ENCODE peak calls at places on chromosome 2, in ten cellular contexts. Q, V, Y, W, C, F, S, M, R and L are unnamed samples.

GRCh38 chr2:19228720-19229119 is 129.7 kb downstream of the OSR1 start:
- DNase-seq in Q (no peak), V (no peak), Y (no peak), W (no peak), C (no peak), F (no peak), S (no peak), M (no peak), R (no peak), L (peak; percentile 86)

GRCh38 chr2:12201369-12201768 is 454.9 kb downstream of the LPIN1 start:
- DNase-seq in Q (no peak), V (no peak), Y (no peak), W (no peak), C (no peak), F (no peak), S (no peak), M (no peak), R (no peak), L (no peak)

GRCh38 chr2:36704475-36705150 is 8.1 kb downstream of the VIT start:
- DNase-seq in Q (no peak), V (no peak), Y (no peak), W (no peak), C (no peak), F (no peak), S (no peak), M (no peak), R (no peak), L (no peak)

GRCh38 chr2:42125887-42126594 is 43.1 kb upstream of the EML4 start:
- DNase-seq in Q (no peak), V (no peak), Y (no peak), W (no peak), C (no peak), F (no peak), S (no peak), M (peak; percentile 63), R (no peak), L (no peak)

GRCh38 chr2:39537150-39537549 is 100.1 kb upstream of the MAP4K3 start:
- DNase-seq in Q (no peak), V (no peak), Y (no peak), W (no peak), C (no peak), F (no peak), S (no peak), M (no peak), R (no peak), L (no peak)

GRCh38 chr2:150133623-150134022 is 353.8 kb downstream of the RND3 start:
- DNase-seq in Q (no peak), V (no peak), Y (peak; percentile 87), W (peak; percentile 98), C (peak; percentile 99), F (peak; percentile 91), S (no peak), M (peak; percentile 78), R (no peak), L (peak; percentile 95)

GRCh38 chr2:181896286-181896685 is 4.8 kb downstream of the ITPRID2 start:
- DNase-seq in Q (no peak), V (no peak), Y (no peak), W (no peak), C (no peak), F (no peak), S (no peak), M (no peak), R (no peak), L (no peak)

GRCh38 chr2:20156826-20157605 is 67.9 kb downstream of the SDC1 start:
- DNase-seq in Q (no peak), V (no peak), Y (no peak), W (no peak), C (no peak), F (peak; percentile 20), S (no peak), M (no peak), R (no peak), L (no peak)

GRCh38 chr2:211033765-211034164 is 477.4 kb downstream of the CPS1 start:
- DNase-seq in Q (peak; percentile 72), V (no peak), Y (no peak), W (peak; percentile 61), C (no peak), F (no peak), S (no peak), M (peak; percentile 16), R (no peak), L (peak; percentile 24)

GRCh38 chr2:240481720-240482119 is 46.3 kb downstream of the GPC1 start:
- DNase-seq in Q (no peak), V (no peak), Y (no peak), W (no peak), C (no peak), F (no peak), S (no peak), M (no peak), R (no peak), L (no peak)

GRCh38 chr2:201383156-201383555 is 26.0 kb upstream of the FLACC1 start:
- DNase-seq in Q (no peak), V (no peak), Y (no peak), W (no peak), C (no peak), F (no peak), S (no peak), M (no peak), R (no peak), L (peak; percentile 80)

GRCh38 chr2:127770973-127771735 is 39.8 kb downstream of the WDR33 start:
- DNase-seq in Q (no peak), V (no peak), Y (peak; percentile 86), W (peak; percentile 95), C (peak; percentile 90), F (peak; percentile 90), S (peak; percentile 80), M (peak; percentile 90), R (no peak), L (peak; percentile 88)

GRCh38 chr2:201915446-201915845 is 109.1 kb downstream of the CDK15 start:
- DNase-seq in Q (no peak), V (no peak), Y (no peak), W (no peak), C (no peak), F (no peak), S (no peak), M (no peak), R (no peak), L (no peak)

GRCh38 chr2:128513416-128514283 is 195.0 kb upstream of the HS6ST1 start:
- DNase-seq in Q (no peak), V (peak; percentile 6), Y (no peak), W (no peak), C (no peak), F (no peak), S (no peak), M (no peak), R (no peak), L (no peak)

GRCh38 chr2:65228249-65228750 is 669 bp downstream of the ACTR2 start:
- DNase-seq in Q (no peak), V (peak; percentile 22), Y (no peak), W (peak; percentile 64), C (peak; percentile 52), F (peak; percentile 60), S (no peak), M (peak; percentile 54), R (no peak), L (peak; percentile 52)

GRCh38 chr2:180449171-180449570 is 442.1 kb upstream of the CWC22 start:
- DNase-seq in Q (no peak), V (no peak), Y (no peak), W (no peak), C (no peak), F (peak; percentile 7), S (no peak), M (no peak), R (no peak), L (no peak)

GRCh38 chr2:86454238-86454637 is 13.1 kb downstream of the KDM3A start:
- DNase-seq in Q (no peak), V (no peak), Y (no peak), W (no peak), C (no peak), F (no peak), S (no peak), M (no peak), R (no peak), L (no peak)

GRCh38 chr2:94869552-94870391 is 1.5 kb upstream of the TEKT4 start:
- DNase-seq in Q (no peak), V (no peak), Y (no peak), W (no peak), C (no peak), F (no peak), S (no peak), M (no peak), R (no peak), L (no peak)

GRCh38 chr2:169815849-169816248 is 8.9 kb downstream of the METTL5 start:
- DNase-seq in Q (no peak), V (no peak), Y (peak; percentile 73), W (peak; percentile 85), C (peak; percentile 79), F (peak; percentile 91), S (peak; percentile 60), M (peak; percentile 51), R (no peak), L (peak; percentile 58)

GRCh38 chr2:188527110-188527509 is 235.4 kb downstream of the GULP1 start:
- DNase-seq in Q (no peak), V (no peak), Y (peak; percentile 17), W (no peak), C (no peak), F (peak; percentile 55), S (no peak), M (peak; percentile 83), R (no peak), L (no peak)

GRCh38 chr2:28713582-28714292 is 37.9 kb upstream of the PPP1CB start:
- DNase-seq in Q (no peak), V (no peak), Y (peak; percentile 52), W (peak; percentile 72), C (no peak), F (peak; percentile 50), S (no peak), M (peak; percentile 29), R (no peak), L (peak; percentile 48)

GRCh38 chr2:236731767-236732580 is 162.3 kb downstream of the ACKR3 start:
- DNase-seq in Q (no peak), V (peak; percentile 41), Y (peak; percentile 47), W (peak; percentile 66), C (no peak), F (peak; percentile 53), S (no peak), M (peak; percentile 96), R (no peak), L (peak; percentile 79)

GRCh38 chr2:151637284-151637781 is 96.9 kb downstream of the NEB start:
- DNase-seq in Q (no peak), V (no peak), Y (no peak), W (no peak), C (peak; percentile 60), F (no peak), S (no peak), M (no peak), R (peak; percentile 87), L (no peak)

GRCh38 chr2:85255813-85256581 is 71.8 kb downstream of the TGOLN2 start:
- DNase-seq in Q (no peak), V (no peak), Y (peak; percentile 71), W (no peak), C (no peak), F (peak; percentile 63), S (peak; percentile 54), M (peak; percentile 67), R (no peak), L (no peak)

GRCh38 chr2:240935101-240935876 is 29.2 kb downstream of the CROCC2 start:
- DNase-seq in Q (no peak), V (no peak), Y (no peak), W (no peak), C (no peak), F (no peak), S (no peak), M (no peak), R (no peak), L (no peak)

GRCh38 chr2:154394600-154394999 is 303.9 kb upstream of the KCNJ3 start:
- DNase-seq in Q (no peak), V (no peak), Y (no peak), W (no peak), C (no peak), F (no peak), S (no peak), M (no peak), R (no peak), L (no peak)

GRCh38 chr2:147433822-147434221 is 411.0 kb upstream of the ACVR2A start:
- DNase-seq in Q (no peak), V (no peak), Y (no peak), W (no peak), C (no peak), F (no peak), S (no peak), M (no peak), R (no peak), L (no peak)

GRCh38 chr2:78890940-78891339 is 134.6 kb upstream of the REG3G start:
- DNase-seq in Q (no peak), V (no peak), Y (no peak), W (no peak), C (no peak), F (no peak), S (no peak), M (no peak), R (no peak), L (no peak)